ENCODE peak calls at places on chromosomes 5 and 9, in eight cellular contexts. X is heart left ventricle, Y is suprapubic skin, R is lower leg skin, L is uterus, T is stomach, V is esophagus muscularis mucosa, F is gastrocnemius medialis. O is an unnamed sample.

GRCh38 chr5:59007460-59008063 is 424.7 kb downstream of the RAB3C start:
- DNase-seq in X (no peak), Y (no peak), R (no peak), L (no peak), T (no peak), V (no peak), F (no peak), O (no peak)

GRCh38 chr5:173662896-173663809 is 46.7 kb upstream of the BOD1 start:
- DNase-seq in X (no peak), Y (peak), R (no peak), L (no peak), T (no peak), V (no peak), F (no peak), O (no peak)

GRCh38 chr9:137423001-137423809 is at the start of the genes EXD3 and NOXA1:
- DNase-seq in X (peak), Y (peak), R (peak), L (peak), T (peak), V (peak), F (peak), O (peak)

GRCh38 chr5:173598686-173599085 is 17.8 kb downstream of the BOD1 start:
- DNase-seq in X (no peak), Y (no peak), R (no peak), L (no peak), T (no peak), V (no peak), F (no peak), O (no peak)

GRCh38 chr5:116038817-116039216 is 6.5 kb downstream of the ARL14EPL start:
- DNase-seq in X (no peak), Y (no peak), R (no peak), L (no peak), T (no peak), V (no peak), F (no peak), O (no peak)

GRCh38 chr9:74132986-74133385 is 364.1 kb upstream of the RORB start:
- DNase-seq in X (no peak), Y (no peak), R (no peak), L (no peak), T (no peak), V (no peak), F (no peak), O (no peak)

GRCh38 chr9:69867081-69867814 is 46.6 kb downstream of the CFAP95 start:
- DNase-seq in X (no peak), Y (no peak), R (no peak), L (no peak), T (no peak), V (no peak), F (no peak), O (no peak)

GRCh38 chr9:81689343-81690175 is at the start of gene TLE1:
- DNase-seq in X (peak), Y (peak), R (peak), L (peak), T (peak), V (peak), F (peak), O (peak)

GRCh38 chr9:114364528-114365041 is 23.2 kb downstream of the AKNA start:
- DNase-seq in X (no peak), Y (no peak), R (no peak), L (no peak), T (no peak), V (no peak), F (no peak), O (no peak)

GRCh38 chr9:32128546-32128945 is 255.9 kb upstream of the ACO1 start:
- DNase-seq in X (no peak), Y (no peak), R (no peak), L (no peak), T (no peak), V (no peak), F (no peak), O (no peak)

GRCh38 chr9:91429501-91429900 is 5.9 kb upstream of the NFIL3 start:
- DNase-seq in X (no peak), Y (no peak), R (no peak), L (no peak), T (no peak), V (no peak), F (no peak), O (no peak)

DNA sequence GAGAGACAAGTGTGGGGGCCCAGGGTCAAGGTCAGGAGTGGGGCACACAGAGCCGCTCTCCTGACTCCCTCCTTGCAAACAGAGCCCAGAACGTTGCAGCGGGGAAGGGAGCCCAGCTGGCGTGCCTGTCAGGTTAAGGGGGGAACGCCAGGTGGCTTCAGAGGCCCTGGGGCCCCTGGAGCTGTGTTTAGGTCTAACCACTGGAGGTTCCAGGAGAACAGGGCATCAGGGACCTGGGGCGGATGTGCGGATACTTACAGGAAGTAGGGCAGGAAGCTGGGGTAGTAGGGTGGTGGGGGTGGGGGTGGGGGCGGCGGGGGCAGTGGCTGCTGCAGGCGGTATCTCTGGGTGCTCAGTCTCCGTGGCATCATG is 7.4 kb downstream of the RNF44 start:
- DNase-seq in X (no peak), Y (no peak), R (no peak), L (no peak), T (no peak), V (no peak), F (no peak), O (no peak)
- H3K4me3 ChIP-seq in X (no peak), Y (no peak), R (no peak), L (no peak), T (no peak), V (no peak), F (no peak), O (no peak)

DNA sequence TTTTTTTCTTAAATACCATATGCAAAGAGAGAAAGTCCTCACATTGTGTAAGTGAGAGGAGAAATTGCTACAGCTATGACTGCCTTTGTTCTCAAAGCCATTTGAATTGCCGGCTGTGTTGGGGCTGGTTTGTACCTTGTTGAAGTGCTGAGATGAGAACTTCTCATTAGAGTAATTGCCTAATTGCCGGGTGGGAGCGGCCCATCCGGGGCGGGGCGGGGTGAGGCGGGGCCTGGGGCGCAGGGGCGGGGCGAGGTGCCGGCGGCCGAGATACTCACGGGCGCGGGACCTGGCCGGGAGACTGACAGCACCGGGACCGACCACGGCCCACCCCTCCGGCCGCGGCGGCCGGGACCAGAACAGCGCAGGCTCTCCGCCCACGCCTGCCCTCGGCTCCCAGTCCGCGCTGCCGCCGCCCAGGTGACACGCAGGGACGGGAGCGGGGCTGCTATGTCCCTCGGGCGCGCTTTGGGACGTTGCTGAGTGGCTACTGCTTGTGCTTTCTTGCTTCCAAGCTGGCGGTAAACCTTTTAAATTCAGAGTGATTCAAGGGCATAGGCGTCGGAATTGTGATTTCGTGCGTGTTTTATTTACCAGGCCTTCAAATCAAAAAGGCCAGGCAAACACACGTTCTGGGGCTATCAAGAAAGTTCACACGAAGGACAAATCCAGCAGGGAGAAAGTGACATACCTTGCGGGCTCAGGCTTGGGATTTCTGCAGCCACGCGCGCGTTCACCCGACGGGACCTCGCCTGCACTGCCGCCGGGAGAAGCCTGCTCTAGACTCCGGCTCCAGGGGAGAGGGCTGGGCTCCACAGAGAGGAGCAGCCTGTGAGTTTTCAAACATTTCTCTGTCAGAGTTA is 269.1 kb downstream of the FANCC start:
- DNase-seq in X (peak), Y (no peak), R (peak), L (peak), T (peak), V (no peak), F (peak), O (peak)
- TF ChIP-seq POLR2A in X (peak), Y (no peak), R (no peak), L (peak), T (no peak), V (no peak), F (peak), O (no peak)

GRCh38 chr9:121285835-121286687 is 18.1 kb downstream of the GSN start:
- DNase-seq in X (peak), Y (peak), R (peak), L (peak), T (peak), V (no peak), F (peak), O (peak)
- H3K4me3 ChIP-seq in X (peak), Y (peak), R (no peak), L (no peak), T (no peak), V (peak), F (peak), O (peak)

GRCh38 chr9:128337972-128338371 is 2.4 kb upstream of the SLC27A4 start:
- DNase-seq in X (no peak), Y (no peak), R (no peak), L (no peak), T (no peak), V (no peak), F (no peak), O (no peak)

GRCh38 chr9:128342971-128343680 is 2.8 kb downstream of the SLC27A4 start:
- DNase-seq in X (no peak), Y (no peak), R (no peak), L (no peak), T (no peak), V (no peak), F (no peak), O (no peak)

GRCh38 chr9:128341435-128341849 is 1.1 kb downstream of the SLC27A4 start:
- DNase-seq in X (peak), Y (no peak), R (peak), L (peak), T (peak), V (no peak), F (peak), O (peak)

GRCh38 chr9:128340691-128341434 is 536 bp downstream of the SLC27A4 start:
- DNase-seq in X (peak), Y (no peak), R (no peak), L (no peak), T (peak), V (no peak), F (peak), O (no peak)

DNA sequence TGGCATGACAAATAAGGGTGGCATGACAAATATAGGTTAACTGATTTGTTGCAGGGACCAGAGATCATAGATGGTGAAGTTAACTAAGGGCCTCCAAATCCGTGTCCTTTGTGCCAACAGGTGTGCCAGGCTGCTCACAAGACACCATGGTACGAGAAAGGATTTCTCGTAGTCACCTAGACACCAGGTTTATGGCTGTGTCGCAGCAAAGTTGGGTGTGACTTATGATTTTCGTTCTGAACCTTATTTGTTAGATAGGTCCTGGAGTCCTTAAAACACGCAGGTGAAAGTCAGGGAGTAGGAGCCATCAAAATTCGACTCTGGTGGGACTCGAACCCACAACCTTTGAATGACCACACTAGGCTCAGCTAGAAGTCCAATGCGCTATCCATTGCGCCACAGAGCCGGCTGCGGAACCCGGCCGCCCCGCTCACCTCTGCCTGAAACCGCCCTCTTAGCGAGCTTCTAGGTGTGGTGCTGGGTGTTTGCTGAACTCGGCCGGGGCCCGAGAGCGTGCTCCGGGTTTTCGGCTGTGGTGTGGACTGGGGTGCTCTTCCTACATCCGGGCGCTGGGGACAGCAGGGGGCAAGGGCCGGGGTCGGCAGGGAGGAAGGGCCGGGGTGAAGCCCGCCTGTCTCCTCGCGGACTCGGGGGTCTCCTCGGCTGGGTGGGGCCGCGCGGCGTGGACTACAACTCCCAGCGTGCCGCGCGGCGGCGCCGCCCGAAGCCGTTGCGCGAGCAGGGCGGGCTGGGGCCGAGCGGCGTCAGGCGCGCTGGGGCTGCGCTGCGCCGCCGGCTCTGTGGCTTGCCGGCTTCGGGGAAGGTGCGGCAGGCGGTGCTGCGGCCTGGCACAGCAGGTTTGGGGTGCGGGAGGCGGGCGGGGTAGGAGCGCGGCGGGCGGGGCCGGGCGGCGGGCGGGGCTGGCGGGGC is at the start of gene SLC27A4:
- DNase-seq in X (peak), Y (no peak), R (peak), L (peak), T (peak), V (no peak), F (peak), O (peak)
- TF ChIP-seq POLR2A in X (peak), Y (no peak), R (no peak), L (peak), T (no peak), V (no peak), F (no peak), O (no peak)

GRCh38 chr9:35656841-35657326 is 935 bp downstream of the RMRP start:
- DNase-seq in X (no peak), Y (no peak), R (no peak), L (no peak), T (no peak), V (no peak), F (no peak), O (no peak)
- H3K4me3 ChIP-seq in X (peak), Y (peak), R (peak), L (peak), T (peak), V (peak), F (peak), O (peak)

DNA sequence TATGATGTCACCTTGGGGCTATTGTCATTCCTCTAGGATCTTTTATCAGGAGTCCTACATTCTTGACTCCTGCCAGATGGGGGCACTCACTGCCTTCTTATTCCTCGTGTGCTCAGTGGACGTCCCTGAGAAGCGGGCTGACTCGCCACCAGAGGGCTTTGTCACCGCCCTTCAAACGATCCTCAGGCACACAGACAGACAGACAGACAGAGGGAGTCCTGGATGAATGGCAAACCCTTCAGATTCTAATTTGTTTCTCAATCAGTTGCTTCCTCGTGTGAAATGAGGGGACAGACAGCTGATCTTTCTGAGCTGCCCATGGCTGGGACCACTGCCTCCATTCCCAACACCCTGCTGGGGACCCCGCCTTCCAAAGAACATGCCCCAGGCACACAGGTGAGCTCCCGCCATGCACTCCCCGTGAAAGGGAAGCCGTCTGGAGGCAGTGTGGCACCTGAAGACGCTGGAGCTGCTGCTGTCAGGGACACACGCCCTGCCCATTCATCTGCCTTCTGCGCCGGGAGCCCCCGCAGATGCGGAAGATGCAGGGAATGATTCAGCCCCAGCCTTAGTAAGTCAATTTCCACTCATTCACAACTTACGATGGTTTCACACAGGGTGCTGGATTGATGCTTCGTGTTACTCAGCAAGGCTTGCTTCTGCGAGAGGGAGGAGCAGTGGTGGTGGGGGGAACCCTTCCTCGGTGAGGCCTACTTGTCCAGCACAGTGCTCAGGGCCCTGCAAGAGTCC is 24.9 kb upstream of the SH3PXD2B start:
- DNase-seq in X (peak), Y (peak), R (peak), L (peak), T (peak), V (no peak), F (peak), O (peak)
- TF ChIP-seq POLR2A in X (no peak), Y (no peak), R (no peak), L (no peak), T (no peak), V (no peak), F (no peak), O (no peak)

GRCh38 chr5:151174612-151175101 is 17.1 kb upstream of the ANXA6 start:
- DNase-seq in X (no peak), Y (peak), R (no peak), L (no peak), T (no peak), V (no peak), F (no peak), O (no peak)
- H3K4me3 ChIP-seq in X (no peak), Y (no peak), R (no peak), L (no peak), T (peak), V (peak), F (no peak), O (no peak)

O was measured in breast epithelium.